ENCODE peak calls at places on chromosomes 2 and 18, in seven cellular contexts. G is upper lobe of right lung; H is ovary; T is tibial artery; X is CD4-positive, alpha-beta T cell; F is tibial nerve; S is neural progenitor cell. R is an unnamed sample. For H3K27me3, the result is how much of the 10 kb centered on the place peaks cover.

GRCh38 chr2:113117594-113118262 is 9.7 kb upstream of the IL1RN start:
- DNase-seq in T (no peak), G (no peak), F (no peak), S (no peak), H (no peak), X (no peak), R (peak)

GRCh38 chr2:234770081-234770506 is 181.7 kb upstream of the SH3BP4 start:
- DNase-seq in F (no peak), T (no peak), S (peak), G (no peak), X (no peak), H (no peak), R (peak)

GRCh38 chr2:10056439-10056838 is 13.1 kb downstream of the KLF11 start:
- DNase-seq in H (no peak), F (no peak), X (no peak), G (no peak), T (no peak), S (peak), R (no peak)

GRCh38 chr2:224217233-224217961 is 178.3 kb upstream of the SERPINE2 start:
- DNase-seq in H (no peak), T (no peak), S (no peak), F (no peak), G (no peak), X (no peak), R (no peak)

GRCh38 chr2:105746177-105747080 is 1.7 kb downstream of the NCK2 start:
- DNase-seq in S (peak), X (peak), H (peak), F (peak), G (peak), T (peak), R (no peak)

GRCh38 chr2:187502467-187502866 is 51.8 kb downstream of the TFPI start:
- DNase-seq in H (no peak), S (no peak), T (no peak), X (no peak), F (no peak), G (no peak), R (no peak)

GRCh38 chr2:236949089-236949935 is 136.4 kb upstream of the COPS8 start:
- DNase-seq in H (no peak), G (no peak), T (no peak), F (no peak), S (no peak), X (no peak), R (no peak)

GRCh38 chr18:62788111-62788510 is 72.8 kb downstream of the PHLPP1 start:
- DNase-seq in F (no peak), H (no peak), T (no peak), G (no peak), S (peak), X (no peak), R (no peak)

GRCh38 chr2:220687231-220687843 is 884.8 kb downstream of the EPHA4 start:
- DNase-seq in T (peak), G (peak), F (peak), S (peak), X (peak), H (peak), R (peak)

GRCh38 chr2:65292461-65293127 is 65.0 kb downstream of the ACTR2 start:
- DNase-seq in X (no peak), H (no peak), G (no peak), F (no peak), S (no peak), T (no peak), R (no peak)

GRCh38 chr18:44627245-44627644 is 53.4 kb upstream of the SETBP1 start:
- DNase-seq in X (no peak), T (no peak), H (no peak), G (no peak), F (no peak), S (no peak), R (no peak)

GRCh38 chr2:10216677-10217498 is 85.8 kb upstream of the HPCAL1 start:
- DNase-seq in S (no peak), X (no peak), H (no peak), F (no peak), T (no peak), G (no peak), R (no peak)

GRCh38 chr2:62794791-62795190 is 89.3 kb downstream of the EHBP1 start:
- DNase-seq in F (no peak), G (no peak), H (no peak), S (no peak), X (no peak), T (no peak), R (peak)

GRCh38 chr2:227871375-227871788 is at the start of gene DAW1:
- DNase-seq in G (peak), F (no peak), X (peak), S (no peak), T (no peak), H (peak), R (peak)

DNA sequence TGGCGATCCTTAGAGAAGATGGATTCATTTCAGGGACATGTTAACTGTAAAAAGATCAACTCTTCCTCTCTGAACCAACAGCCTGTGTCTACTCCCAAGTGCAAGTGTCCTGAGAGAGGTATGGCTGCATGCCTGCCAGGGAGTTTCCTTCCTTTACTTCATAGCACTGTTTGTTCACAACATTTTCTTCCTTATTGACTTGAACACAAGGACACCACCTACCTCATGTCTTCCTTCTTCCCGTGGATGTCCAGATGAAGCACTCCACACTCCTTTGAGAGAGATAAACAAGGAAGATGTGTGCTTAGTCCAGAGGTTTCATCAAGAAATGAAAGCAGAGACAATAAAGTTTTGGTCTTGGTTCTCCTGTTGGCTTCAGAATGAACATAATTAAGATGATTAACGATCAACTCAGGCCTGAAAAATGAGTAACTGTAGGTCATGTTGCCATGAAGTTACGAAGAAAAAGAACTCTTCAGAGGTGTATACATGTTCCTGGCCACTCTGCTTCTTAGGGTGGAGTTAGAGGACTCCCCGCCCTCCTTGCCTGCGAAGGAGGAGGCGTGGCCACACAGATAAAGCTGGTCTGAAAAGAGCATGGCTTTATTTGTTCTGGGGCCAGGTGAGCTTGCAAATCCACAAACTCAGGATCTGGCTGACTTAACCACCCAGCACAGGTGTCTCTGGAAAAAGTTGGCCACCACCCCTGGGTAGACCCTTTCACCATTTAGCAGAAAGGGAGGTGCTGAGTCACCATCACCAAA is 155.0 kb upstream of the KCTD1 start:
- DNase-seq in S (no peak), H (no peak), F (no peak), X (no peak), G (no peak), T (no peak), R (no peak)
- H3K27me3 ChIP-seq in S (half or more), H (under half), F (under half), X (under half), G (under half), T (under half), R (under half)

DNA sequence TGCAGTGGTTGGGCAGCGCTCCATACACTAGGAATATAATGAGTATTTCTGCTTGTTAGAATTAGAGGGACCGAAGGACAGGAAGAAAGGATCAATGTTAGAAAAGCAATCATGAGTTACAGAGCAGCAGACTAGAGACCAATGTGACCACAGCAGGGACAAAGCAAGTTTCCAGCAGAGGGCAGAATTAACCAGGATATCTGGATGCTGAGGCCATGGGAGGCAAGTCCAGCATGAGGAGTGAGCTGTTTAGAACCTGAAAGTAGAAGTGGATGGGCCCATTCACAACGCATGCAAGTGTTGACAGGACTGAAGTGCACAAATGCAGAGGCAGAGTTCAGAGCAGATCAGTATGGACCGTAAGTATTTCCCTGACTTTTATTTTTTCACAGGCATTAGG is 910.4 kb upstream of the GYPC start:
- DNase-seq in T (no peak), H (no peak), F (no peak), X (no peak), S (peak), G (no peak), R (peak)
- TF ChIP-seq CTCF in T (no peak), H (no peak), F (no peak), X (no peak), S (peak), G (peak), R (no peak)

GRCh38 chr2:101205521-101205998 is 47.1 kb upstream of the CNOT11 start:
- DNase-seq in H (peak), G (no peak), X (peak), S (peak), T (peak), F (peak), R (peak)

GRCh38 chr2:101208830-101209229 is 43.9 kb upstream of the CNOT11 start:
- DNase-seq in X (no peak), G (no peak), S (no peak), H (no peak), T (no peak), F (no peak), R (no peak)

GRCh38 chr2:101204400-101205095 is 48.1 kb upstream of the CNOT11 start:
- DNase-seq in H (no peak), G (no peak), T (no peak), F (no peak), S (no peak), X (no peak), R (no peak)

GRCh38 chr2:101200714-101201113 is 49.5 kb upstream of the TBC1D8 start:
- DNase-seq in H (no peak), F (no peak), X (no peak), T (no peak), S (no peak), G (no peak), R (peak)

GRCh38 chr2:101206080-101206479 is 46.6 kb upstream of the CNOT11 start:
- DNase-seq in F (no peak), H (no peak), G (no peak), T (no peak), S (no peak), X (no peak), R (no peak)
- H3K27me3 ChIP-seq in F (under half), H (under half), G (under half), T (under half), S (under half), X (under half), R (under half)

GRCh38 chr2:4381049-4381448 is 677.7 kb downstream of the DCDC2C start:
- DNase-seq in S (peak), G (no peak), T (no peak), F (no peak), X (no peak), H (no peak), R (no peak)

GRCh38 chr2:4381773-4382172 is 678.4 kb downstream of the DCDC2C start:
- DNase-seq in G (no peak), H (no peak), X (no peak), S (peak), F (no peak), T (no peak), R (no peak)
- TF ChIP-seq CTCF in G (no peak), H (no peak), X (no peak), S (peak), F (no peak), T (no peak), R (no peak)

GRCh38 chr2:127086800-127087737 is 19.9 kb downstream of the BIN1 start:
- DNase-seq in G (no peak), T (peak), S (peak), X (no peak), F (peak), H (peak), R (peak)
- H3K27me3 ChIP-seq in G (under half), T (under half), S (under half), X (under half), F (under half), H (under half), R (under half)

DNA sequence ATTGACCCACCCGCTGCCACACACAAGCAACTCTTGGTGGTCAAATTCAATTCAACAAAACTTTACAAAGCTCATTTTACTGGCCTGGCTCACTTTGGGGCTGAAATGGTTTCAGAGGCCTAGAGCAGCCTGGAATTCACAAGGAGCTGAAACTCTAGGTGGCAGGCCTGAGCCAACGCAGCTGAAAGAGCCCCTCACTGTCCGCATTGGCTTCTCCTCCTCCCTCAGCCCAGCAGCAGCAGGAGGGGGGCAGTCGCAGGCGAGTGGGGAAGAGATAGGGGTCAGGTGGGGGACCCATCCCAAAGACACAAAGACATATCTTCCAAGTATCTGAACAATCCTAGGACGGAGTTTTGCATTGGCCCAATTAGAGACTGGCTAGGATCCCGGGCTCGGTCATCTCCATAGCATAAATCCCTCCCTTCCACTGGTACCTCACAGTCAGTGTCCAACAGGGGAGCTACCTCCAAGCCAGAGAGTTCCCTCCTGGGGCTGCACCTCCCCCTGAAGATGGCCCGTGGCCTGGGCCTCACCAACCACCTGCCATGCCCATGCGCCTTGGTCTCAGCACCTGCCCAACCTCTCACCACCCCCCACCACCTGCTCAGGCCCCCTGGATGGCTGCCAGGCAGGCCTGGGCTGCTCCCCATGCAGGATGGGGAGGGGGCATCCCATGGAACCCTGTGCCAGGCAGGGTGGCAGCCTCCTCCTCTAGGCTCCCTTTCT is 113.4 kb downstream of the ZBTB7C start:
- DNase-seq in H (no peak), X (no peak), G (peak), S (peak), T (no peak), F (no peak), R (peak)
- TF ChIP-seq CTCF in H (no peak), X (no peak), G (no peak), S (peak), T (no peak), F (peak), R (peak)

DNA sequence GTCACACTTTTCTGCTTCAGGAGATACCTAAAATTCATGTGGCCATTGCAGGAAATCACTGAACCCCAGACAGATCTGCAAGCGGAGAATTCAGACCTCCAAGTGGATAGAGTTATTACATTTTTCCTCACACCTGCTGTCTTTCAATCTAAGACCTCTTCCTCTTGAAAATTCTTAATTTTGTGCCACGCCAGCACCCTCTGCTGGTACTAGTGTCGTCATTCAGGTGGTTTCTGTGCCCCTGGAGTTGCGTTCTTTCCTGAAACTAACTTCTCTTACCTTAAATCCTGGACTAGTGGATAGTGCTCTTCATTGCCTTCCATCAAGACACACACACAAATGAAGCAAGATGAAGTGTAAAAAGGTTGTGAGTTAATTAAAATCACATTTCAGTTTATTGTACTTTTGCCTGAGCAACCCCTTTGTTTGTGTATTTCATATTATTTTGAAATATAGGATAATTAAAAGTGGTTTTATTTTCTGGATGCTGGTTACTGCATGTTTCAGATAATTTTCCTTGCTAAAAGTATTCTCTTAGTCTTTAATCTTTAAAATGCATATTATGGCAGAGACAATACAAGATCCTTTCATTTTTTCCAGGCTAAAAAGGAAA is 1.6 kb upstream of the DNER start:
- DNase-seq in T (no peak), H (no peak), F (no peak), S (peak), X (no peak), G (no peak), R (no peak)
- H3K27me3 ChIP-seq in T (half or more), H (under half), F (half or more), S (half or more), X (half or more), G (half or more), R (under half)

GRCh38 chr18:8052237-8052701 is 485.2 kb downstream of the PTPRM start:
- DNase-seq in G (no peak), H (no peak), T (no peak), F (no peak), X (no peak), S (no peak), R (peak)
- TF ChIP-seq CTCF in G (no peak), H (no peak), T (no peak), F (no peak), X (no peak), S (peak), R (no peak)

GRCh38 chr18:2848879-2849254 is 2.1 kb downstream of the EMILIN2 start:
- DNase-seq in S (no peak), G (no peak), F (no peak), T (no peak), H (no peak), X (no peak), R (no peak)
- H3K27me3 ChIP-seq in S (half or more), G (under half), F (under half), T (under half), H (under half), X (under half), R (under half)